ENCODE peak calls at places on chromosomes 12 and 14, in six cellular contexts. One of them, this sample, is unnamed.

GRCh38 chr14:97977711-97978261 is 1180.6 kb downstream of the VRK1 start:
- DNase-seq in CD4-positive, alpha-beta memory T cell: peak
- DNase-seq in H1: no peak
- DNase-seq in GM23248: peak
- DNase-seq in dorsolateral prefrontal cortex: peak
- DNase-seq in OCI-LY7: no peak
- DNase-seq in this sample: peak

GRCh38 chr14:101595887-101596721 is 34.8 kb downstream of the DIO3 start:
- DNase-seq in H1: no peak
- DNase-seq in OCI-LY7: peak
- DNase-seq in dorsolateral prefrontal cortex: peak
- DNase-seq in GM23248: no peak
- DNase-seq in CD4-positive, alpha-beta memory T cell: peak
- DNase-seq in this sample: peak

GRCh38 chr12:15627995-15628945 is 160.9 kb downstream of the EPS8 start:
- DNase-seq in dorsolateral prefrontal cortex: no peak
- DNase-seq in CD4-positive, alpha-beta memory T cell: no peak
- DNase-seq in OCI-LY7: no peak
- DNase-seq in GM23248: peak
- DNase-seq in H1: no peak
- DNase-seq in this sample: no peak

GRCh38 chr12:107844312-107844921 is 69.9 kb downstream of the ASCL4 start:
- DNase-seq in H1: no peak
- DNase-seq in GM23248: peak
- DNase-seq in dorsolateral prefrontal cortex: no peak
- DNase-seq in CD4-positive, alpha-beta memory T cell: no peak
- DNase-seq in OCI-LY7: no peak
- DNase-seq in this sample: no peak

GRCh38 chr14:54420478-54421116 is 20.6 kb downstream of the CNIH1 start:
- DNase-seq in dorsolateral prefrontal cortex: no peak
- DNase-seq in H1: peak
- DNase-seq in OCI-LY7: peak
- DNase-seq in GM23248: peak
- DNase-seq in CD4-positive, alpha-beta memory T cell: no peak
- DNase-seq in this sample: no peak

GRCh38 chr12:124558298-124558697 is 9.1 kb downstream of the NCOR2 start:
- DNase-seq in OCI-LY7: no peak
- DNase-seq in CD4-positive, alpha-beta memory T cell: no peak
- DNase-seq in GM23248: no peak
- DNase-seq in H1: no peak
- DNase-seq in dorsolateral prefrontal cortex: no peak
- DNase-seq in this sample: no peak

GRCh38 chr14:75247286-75247922 is 31.2 kb upstream of the FOS start:
- DNase-seq in dorsolateral prefrontal cortex: no peak
- DNase-seq in H1: no peak
- DNase-seq in CD4-positive, alpha-beta memory T cell: peak
- DNase-seq in OCI-LY7: peak
- DNase-seq in GM23248: no peak
- DNase-seq in this sample: peak

GRCh38 chr12:126784328-126784921 is 1482.5 kb upstream of the TMEM132C start:
- DNase-seq in dorsolateral prefrontal cortex: no peak
- DNase-seq in CD4-positive, alpha-beta memory T cell: peak
- DNase-seq in GM23248: peak
- DNase-seq in OCI-LY7: peak
- DNase-seq in H1: peak
- DNase-seq in this sample: no peak

GRCh38 chr14:53701108-53701875 is 255.3 kb downstream of the BMP4 start:
- DNase-seq in dorsolateral prefrontal cortex: no peak
- DNase-seq in H1: no peak
- DNase-seq in OCI-LY7: no peak
- DNase-seq in GM23248: no peak
- DNase-seq in CD4-positive, alpha-beta memory T cell: no peak
- DNase-seq in this sample: no peak

GRCh38 chr12:80183939-80184338 is 84.6 kb downstream of the OTOGL start:
- DNase-seq in CD4-positive, alpha-beta memory T cell: no peak
- DNase-seq in dorsolateral prefrontal cortex: no peak
- DNase-seq in GM23248: peak
- DNase-seq in H1: no peak
- DNase-seq in OCI-LY7: no peak
- DNase-seq in this sample: no peak

GRCh38 chr14:105092912-105093425 is 27.7 kb upstream of the GPR132 start:
- DNase-seq in H1: no peak
- DNase-seq in CD4-positive, alpha-beta memory T cell: peak
- DNase-seq in GM23248: peak
- DNase-seq in dorsolateral prefrontal cortex: no peak
- DNase-seq in OCI-LY7: no peak
- DNase-seq in this sample: peak

GRCh38 chr12:121582583-121583333 is 1.9 kb upstream of the KDM2B start:
- DNase-seq in GM23248: peak
- DNase-seq in OCI-LY7: peak
- DNase-seq in H1: peak
- DNase-seq in CD4-positive, alpha-beta memory T cell: no peak
- DNase-seq in dorsolateral prefrontal cortex: no peak
- DNase-seq in this sample: no peak

GRCh38 chr12:70288817-70289216 is 45.6 kb downstream of the CNOT2 start:
- DNase-seq in CD4-positive, alpha-beta memory T cell: no peak
- DNase-seq in GM23248: no peak
- DNase-seq in H1: no peak
- DNase-seq in OCI-LY7: no peak
- DNase-seq in dorsolateral prefrontal cortex: no peak
- DNase-seq in this sample: no peak

GRCh38 chr12:10243803-10244520 is 31.3 kb downstream of the GABARAPL1 start:
- DNase-seq in H1: no peak
- DNase-seq in dorsolateral prefrontal cortex: no peak
- DNase-seq in CD4-positive, alpha-beta memory T cell: no peak
- DNase-seq in GM23248: no peak
- DNase-seq in OCI-LY7: peak
- DNase-seq in this sample: no peak

GRCh38 chr12:92614041-92614440 is 88.7 kb upstream of the PLEKHG7 start:
- DNase-seq in OCI-LY7: no peak
- DNase-seq in H1: no peak
- DNase-seq in dorsolateral prefrontal cortex: no peak
- DNase-seq in CD4-positive, alpha-beta memory T cell: no peak
- DNase-seq in GM23248: no peak
- DNase-seq in this sample: no peak

GRCh38 chr14:34628681-34629135 is 1.2 kb downstream of the SNX6 start:
- DNase-seq in H1: no peak
- DNase-seq in GM23248: peak
- DNase-seq in dorsolateral prefrontal cortex: no peak
- DNase-seq in CD4-positive, alpha-beta memory T cell: peak
- DNase-seq in OCI-LY7: peak
- DNase-seq in this sample: no peak

GRCh38 chr12:120470150-120470817 is 736 bp upstream of the SRSF9 start:
- DNase-seq in OCI-LY7: peak
- DNase-seq in CD4-positive, alpha-beta memory T cell: no peak
- DNase-seq in H1: no peak
- DNase-seq in dorsolateral prefrontal cortex: no peak
- DNase-seq in GM23248: peak
- DNase-seq in this sample: no peak

GRCh38 chr12:31557707-31558106 is 33.2 kb downstream of the DENND5B start:
- DNase-seq in H1: no peak
- DNase-seq in dorsolateral prefrontal cortex: no peak
- DNase-seq in CD4-positive, alpha-beta memory T cell: no peak
- DNase-seq in GM23248: no peak
- DNase-seq in OCI-LY7: no peak
- DNase-seq in this sample: no peak

GRCh38 chr12:115873416-115874082 is 403.9 kb downstream of the MED13L start:
- DNase-seq in H1: no peak
- DNase-seq in dorsolateral prefrontal cortex: no peak
- DNase-seq in GM23248: no peak
- DNase-seq in CD4-positive, alpha-beta memory T cell: no peak
- DNase-seq in OCI-LY7: no peak
- DNase-seq in this sample: no peak

GRCh38 chr12:110355080-110355479 is 48.4 kb downstream of the ANAPC7 start:
- DNase-seq in dorsolateral prefrontal cortex: no peak
- DNase-seq in OCI-LY7: peak
- DNase-seq in GM23248: peak
- DNase-seq in CD4-positive, alpha-beta memory T cell: no peak
- DNase-seq in H1: no peak
- DNase-seq in this sample: no peak

GRCh38 chr12:104680506-104680905 is 223.8 kb downstream of the CHST11 start:
- DNase-seq in OCI-LY7: no peak
- DNase-seq in CD4-positive, alpha-beta memory T cell: no peak
- DNase-seq in GM23248: no peak
- DNase-seq in H1: no peak
- DNase-seq in dorsolateral prefrontal cortex: no peak
- DNase-seq in this sample: no peak
- H3K27ac ChIP-seq in OCI-LY7: no peak
- H3K27ac ChIP-seq in CD4-positive, alpha-beta memory T cell: no peak
- H3K27ac ChIP-seq in GM23248: no peak
- H3K27ac ChIP-seq in H1: no peak
- H3K27ac ChIP-seq in dorsolateral prefrontal cortex: no peak
- H3K27ac ChIP-seq in this sample: no peak

GRCh38 chr12:54010053-54010971 is 1.5 kb downstream of the HOXC8 start:
- DNase-seq in dorsolateral prefrontal cortex: no peak
- DNase-seq in H1: no peak
- DNase-seq in OCI-LY7: no peak
- DNase-seq in GM23248: no peak
- DNase-seq in CD4-positive, alpha-beta memory T cell: no peak
- DNase-seq in this sample: no peak

GRCh38 chr12:54009171-54010052 is 627 bp downstream of the HOXC8 start:
- DNase-seq in GM23248: peak
- DNase-seq in CD4-positive, alpha-beta memory T cell: no peak
- DNase-seq in H1: no peak
- DNase-seq in dorsolateral prefrontal cortex: no peak
- DNase-seq in OCI-LY7: no peak
- DNase-seq in this sample: no peak

GRCh38 chr12:54012631-54013398 is 4.0 kb downstream of the HOXC8 start:
- DNase-seq in H1: no peak
- DNase-seq in CD4-positive, alpha-beta memory T cell: no peak
- DNase-seq in dorsolateral prefrontal cortex: no peak
- DNase-seq in OCI-LY7: peak
- DNase-seq in GM23248: no peak
- DNase-seq in this sample: no peak

GRCh38 chr12:54011665-54012532 is 3.1 kb downstream of the HOXC8 start:
- DNase-seq in CD4-positive, alpha-beta memory T cell: no peak
- DNase-seq in GM23248: no peak
- DNase-seq in dorsolateral prefrontal cortex: no peak
- DNase-seq in OCI-LY7: no peak
- DNase-seq in H1: no peak
- DNase-seq in this sample: no peak

GRCh38 chr12:54010972-54011664 is 2.3 kb downstream of the HOXC8 start:
- DNase-seq in CD4-positive, alpha-beta memory T cell: no peak
- DNase-seq in dorsolateral prefrontal cortex: no peak
- DNase-seq in GM23248: peak
- DNase-seq in OCI-LY7: no peak
- DNase-seq in H1: no peak
- DNase-seq in this sample: no peak
- H3K4me3 ChIP-seq in CD4-positive, alpha-beta memory T cell: no peak
- H3K4me3 ChIP-seq in dorsolateral prefrontal cortex: no peak
- H3K4me3 ChIP-seq in GM23248: peak
- H3K4me3 ChIP-seq in OCI-LY7: peak
- H3K4me3 ChIP-seq in H1: no peak
- H3K4me3 ChIP-seq in this sample: no peak

GRCh38 chr14:24665440-24665991 is 31.5 kb upstream of the GZMB start:
- DNase-seq in CD4-positive, alpha-beta memory T cell: no peak
- DNase-seq in dorsolateral prefrontal cortex: no peak
- DNase-seq in GM23248: no peak
- DNase-seq in OCI-LY7: peak
- DNase-seq in H1: no peak
- DNase-seq in this sample: no peak
- H3K27ac ChIP-seq in CD4-positive, alpha-beta memory T cell: no peak
- H3K27ac ChIP-seq in dorsolateral prefrontal cortex: no peak
- H3K27ac ChIP-seq in GM23248: no peak
- H3K27ac ChIP-seq in OCI-LY7: peak
- H3K27ac ChIP-seq in H1: no peak
- H3K27ac ChIP-seq in this sample: no peak

GRCh38 chr12:53212931-53213330 is 5.9 kb upstream of the ITGB7 start:
- DNase-seq in dorsolateral prefrontal cortex: no peak
- DNase-seq in H1: no peak
- DNase-seq in GM23248: peak
- DNase-seq in CD4-positive, alpha-beta memory T cell: no peak
- DNase-seq in OCI-LY7: no peak
- DNase-seq in this sample: no peak

GRCh38 chr12:53214687-53215455 is 7.8 kb upstream of the ITGB7 start:
- DNase-seq in H1: no peak
- DNase-seq in dorsolateral prefrontal cortex: no peak
- DNase-seq in CD4-positive, alpha-beta memory T cell: no peak
- DNase-seq in GM23248: no peak
- DNase-seq in OCI-LY7: peak
- DNase-seq in this sample: no peak

GRCh38 chr12:53214221-53214620 is 7.2 kb upstream of the ITGB7 start:
- DNase-seq in dorsolateral prefrontal cortex: no peak
- DNase-seq in OCI-LY7: no peak
- DNase-seq in H1: no peak
- DNase-seq in CD4-positive, alpha-beta memory T cell: no peak
- DNase-seq in GM23248: no peak
- DNase-seq in this sample: no peak

GRCh38 chr12:53211476-53212381 is 4.7 kb upstream of the ITGB7 start:
- DNase-seq in dorsolateral prefrontal cortex: no peak
- DNase-seq in GM23248: no peak
- DNase-seq in CD4-positive, alpha-beta memory T cell: no peak
- DNase-seq in OCI-LY7: peak
- DNase-seq in H1: no peak
- DNase-seq in this sample: no peak

DNA sequence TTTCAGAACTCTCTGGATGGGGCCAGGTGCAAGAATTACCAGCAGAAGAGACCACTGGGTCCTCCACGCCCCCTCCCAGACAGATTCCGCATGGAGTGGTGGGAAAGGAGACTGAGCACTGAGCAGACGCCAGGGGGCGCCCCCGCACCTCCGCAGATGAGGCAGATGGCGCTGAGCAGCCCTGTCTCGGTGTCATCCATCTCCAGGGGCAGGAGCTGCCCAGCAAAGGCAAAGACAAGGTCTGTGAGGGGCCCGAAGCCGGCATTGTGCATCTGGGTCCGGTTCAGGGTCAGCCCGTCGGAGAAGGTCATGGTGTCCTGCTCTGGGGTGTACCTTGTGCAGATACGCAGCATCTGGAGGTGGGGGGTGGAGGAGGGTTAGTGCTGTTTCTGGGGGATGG is 6.3 kb upstream of the ITGB7 start:
- DNase-seq in dorsolateral prefrontal cortex: peak
- DNase-seq in GM23248: peak
- DNase-seq in OCI-LY7: peak
- DNase-seq in H1: no peak
- DNase-seq in CD4-positive, alpha-beta memory T cell: peak
- DNase-seq in this sample: peak
- H3K4me3 ChIP-seq in dorsolateral prefrontal cortex: no peak
- H3K4me3 ChIP-seq in GM23248: no peak
- H3K4me3 ChIP-seq in OCI-LY7: no peak
- H3K4me3 ChIP-seq in H1: no peak
- H3K4me3 ChIP-seq in CD4-positive, alpha-beta memory T cell: no peak
- H3K4me3 ChIP-seq in this sample: no peak

GRCh38 chr12:2064078-2064507 is 11.3 kb downstream of the CACNA1C start:
- DNase-seq in dorsolateral prefrontal cortex: no peak
- DNase-seq in CD4-positive, alpha-beta memory T cell: peak
- DNase-seq in OCI-LY7: peak
- DNase-seq in GM23248: peak
- DNase-seq in H1: no peak
- DNase-seq in this sample: no peak
- H3K27ac ChIP-seq in dorsolateral prefrontal cortex: no peak
- H3K27ac ChIP-seq in CD4-positive, alpha-beta memory T cell: no peak
- H3K27ac ChIP-seq in OCI-LY7: no peak
- H3K27ac ChIP-seq in GM23248: peak
- H3K27ac ChIP-seq in H1: no peak
- H3K27ac ChIP-seq in this sample: peak

GRCh38 chr14:83260751-83261150 is 1727.1 kb upstream of the SEL1L start:
- DNase-seq in H1: no peak
- DNase-seq in CD4-positive, alpha-beta memory T cell: no peak
- DNase-seq in GM23248: no peak
- DNase-seq in OCI-LY7: no peak
- DNase-seq in dorsolateral prefrontal cortex: no peak
- DNase-seq in this sample: no peak
- H3K4me3 ChIP-seq in H1: no peak
- H3K4me3 ChIP-seq in CD4-positive, alpha-beta memory T cell: no peak
- H3K4me3 ChIP-seq in GM23248: no peak
- H3K4me3 ChIP-seq in OCI-LY7: no peak
- H3K4me3 ChIP-seq in dorsolateral prefrontal cortex: no peak
- H3K4me3 ChIP-seq in this sample: no peak

GRCh38 chr14:96140964-96141363 is 63.7 kb upstream of the BDKRB2 start:
- DNase-seq in H1: no peak
- DNase-seq in GM23248: no peak
- DNase-seq in dorsolateral prefrontal cortex: no peak
- DNase-seq in CD4-positive, alpha-beta memory T cell: no peak
- DNase-seq in OCI-LY7: no peak
- DNase-seq in this sample: no peak
- H3K27ac ChIP-seq in H1: no peak
- H3K27ac ChIP-seq in GM23248: no peak
- H3K27ac ChIP-seq in dorsolateral prefrontal cortex: no peak
- H3K27ac ChIP-seq in CD4-positive, alpha-beta memory T cell: no peak
- H3K27ac ChIP-seq in OCI-LY7: no peak
- H3K27ac ChIP-seq in this sample: no peak